ENCODE peak calls at places on chromosomes 3 and 15, in seven cellular contexts. E, W, A, X, Z, D and R are unnamed samples.

GRCh38 chr3:192916455-192917257 is 1.0 kb downstream of the MB21D2 start:
- DNase-seq in X (peak; percentile 60), W (peak; percentile 78), Z (peak; percentile 73), D (peak; percentile 50), A (peak; percentile 74), E (peak; percentile 67), R (peak; percentile 88)

GRCh38 chr15:78206326-78207109 is 27.8 kb downstream of the ACSBG1 start:
- DNase-seq in D (peak; percentile 27), Z (no peak), A (no peak), X (peak; percentile 7), W (no peak), E (no peak), R (peak; percentile 9)

GRCh38 chr3:128784228-128784627 is 58.2 kb downstream of the RAB7A start:
- DNase-seq in W (peak; percentile 82), Z (no peak), A (peak; percentile 82), D (no peak), E (no peak), X (no peak), R (peak; percentile 84)

GRCh38 chr3:183392166-183393034 is 36.0 kb downstream of the MCF2L2 start:
- DNase-seq in E (peak; percentile 90), W (peak; percentile 17), A (no peak), Z (no peak), X (no peak), D (no peak), R (no peak)

GRCh38 chr3:86225461-86225860 is 765.5 kb downstream of the VGLL3 start:
- DNase-seq in A (no peak), X (no peak), W (no peak), E (no peak), Z (no peak), D (no peak), R (no peak)

GRCh38 chr15:79724312-79724711 is 172.5 kb downstream of the MTHFS start:
- DNase-seq in X (no peak), D (peak; percentile 42), Z (no peak), A (no peak), W (no peak), E (no peak), R (no peak)

GRCh38 chr3:169846458-169847193 is 23.1 kb downstream of the LRRC31 start:
- DNase-seq in Z (no peak), X (no peak), A (no peak), E (no peak), W (no peak), D (peak; percentile 85), R (no peak)

GRCh38 chr3:36546196-36546595 is 165.9 kb downstream of the STAC start:
- DNase-seq in W (no peak), D (no peak), E (no peak), Z (no peak), X (no peak), A (no peak), R (no peak)

GRCh38 chr15:95840004-95840403 is 490.5 kb upstream of the NR2F2 start:
- DNase-seq in X (peak; percentile 51), E (no peak), D (no peak), A (no peak), W (no peak), Z (no peak), R (no peak)

GRCh38 chr3:100740207-100740606 is 30.9 kb downstream of the TFG start:
- DNase-seq in X (no peak), E (no peak), Z (no peak), W (no peak), D (no peak), A (no peak), R (no peak)

GRCh38 chr3:46276497-46277099 is 34.3 kb downstream of the CCR3 start:
- DNase-seq in E (peak; percentile 1), W (peak; percentile 58), D (peak; percentile 21), X (peak; percentile 68), A (peak; percentile 44), Z (peak; percentile 7), R (peak; percentile 5)

GRCh38 chr3:196057663-196058356 is 24.1 kb downstream of the TFRC start:
- DNase-seq in Z (peak; percentile 39), E (no peak), X (no peak), W (no peak), A (no peak), D (no peak), R (no peak)

GRCh38 chr3:14836049-14836468 is 17.3 kb downstream of the FGD5 start:
- DNase-seq in Z (no peak), X (peak; percentile 54), D (no peak), A (no peak), E (no peak), W (no peak), R (no peak)

GRCh38 chr3:165892565-165892964 is 55.3 kb upstream of the BCHE start:
- DNase-seq in D (no peak), Z (no peak), X (no peak), W (no peak), E (no peak), A (no peak), R (no peak)

GRCh38 chr3:101690972-101691371 is 4.5 kb upstream of the RPL24 start:
- DNase-seq in W (no peak), E (no peak), D (no peak), X (no peak), Z (no peak), A (no peak), R (no peak)

GRCh38 chr15:94587071-94587470 is 355.7 kb downstream of the MCTP2 start:
- DNase-seq in X (no peak), A (no peak), W (no peak), D (no peak), E (no peak), Z (no peak), R (no peak)

GRCh38 chr3:180320631-180321030 is 281.3 kb upstream of the TTC14 start:
- DNase-seq in A (no peak), Z (no peak), D (no peak), X (no peak), W (no peak), E (no peak), R (no peak)